ENCODE peak calls at places on chromosome 6, in seven cellular contexts. S is CD4-positive, CD25-positive, alpha-beta regulatory T cell; I is cardiac muscle cell; D is SJSA1; Y is CD8-positive, alpha-beta memory T cell; B is GM23248; A is heart right ventricle. E is an unnamed sample.
A peak's percentile ranks its signal among the peaks of the same experiment; 100 is the strongest.

GRCh38 chr6:74073896-74074295 is 377.9 kb downstream of the CD109 start:
- DNase-seq in B (peak; percentile 81), A (no peak), S (no peak), D (no peak), Y (no peak), I (no peak), E (no peak)

GRCh38 chr6:84260926-84261325 is 33.5 kb upstream of the CEP162 start:
- DNase-seq in A (no peak), S (no peak), D (no peak), I (no peak), B (peak; percentile 31), Y (no peak), E (no peak)

GRCh38 chr6:151069641-151070040 is 170.1 kb upstream of the AKAP12 start:
- DNase-seq in B (no peak), Y (no peak), D (no peak), A (no peak), S (no peak), I (no peak), E (peak; percentile 42)

GRCh38 chr6:105835373-105835772 is 250.8 kb upstream of the PRDM1 start:
- DNase-seq in I (peak; percentile 57), D (peak; percentile 57), S (no peak), A (no peak), Y (no peak), B (no peak), E (no peak)

GRCh38 chr6:13916230-13916944 is 8.4 kb upstream of the RNF182 start:
- DNase-seq in A (no peak), B (peak; percentile 75), S (no peak), Y (no peak), I (no peak), D (no peak), E (no peak)

GRCh38 chr6:43171284-43172126 is 436 bp downstream of the SRF start:
- DNase-seq in A (no peak), D (no peak), Y (peak; percentile 30), S (peak; percentile 52), B (peak; percentile 62), I (peak; percentile 56), E (no peak)

GRCh38 chr6:154602708-154603107 is 92.2 kb upstream of the CNKSR3 start:
- DNase-seq in I (no peak), D (no peak), Y (no peak), B (no peak), S (no peak), A (no peak), E (no peak)

GRCh38 chr6:89079611-89080213 is 839 bp upstream of the PNRC1 start:
- DNase-seq in Y (peak; percentile 35), S (peak; percentile 77), B (peak; percentile 85), A (peak; percentile 31), D (no peak), I (peak; percentile 53), E (peak; percentile 85)

GRCh38 chr6:19759117-19759880 is 77.9 kb upstream of the ID4 start:
- DNase-seq in S (no peak), Y (no peak), A (no peak), I (no peak), D (no peak), B (peak; percentile 90), E (no peak)

GRCh38 chr6:169806718-169807117 is 55.3 kb downstream of the ERMARD start:
- DNase-seq in B (no peak), I (no peak), A (no peak), Y (no peak), D (no peak), S (peak; percentile 5), E (no peak)

GRCh38 chr6:159935633-159936032 is 33.2 kb upstream of the IGF2R start:
- DNase-seq in S (no peak), I (no peak), D (no peak), A (no peak), Y (no peak), B (peak; percentile 57), E (no peak)

GRCh38 chr6:130749402-130749801 is 77.8 kb upstream of the SMLR1 start:
- DNase-seq in B (no peak), D (no peak), A (no peak), I (no peak), S (no peak), Y (no peak), E (no peak)

GRCh38 chr6:155100087-155100486 is 105.0 kb downstream of the TIAM2 start:
- DNase-seq in B (no peak), A (peak; percentile 60), I (no peak), D (no peak), S (no peak), Y (no peak), E (peak; percentile 75)

GRCh38 chr6:5249451-5250122 is 11.2 kb downstream of the LYRM4 start:
- DNase-seq in B (peak; percentile 14), D (no peak), A (no peak), I (no peak), Y (no peak), S (no peak), E (no peak)

GRCh38 chr6:88741071-88741470 is 222.3 kb downstream of the RNGTT start:
- DNase-seq in Y (no peak), B (no peak), D (no peak), A (no peak), I (no peak), S (no peak), E (no peak)

GRCh38 chr6:63529498-63529897 is 42.8 kb upstream of the LOC128125822 start:
- DNase-seq in Y (no peak), B (peak; percentile 2), I (no peak), S (no peak), A (no peak), D (no peak), E (no peak)

GRCh38 chr6:5670381-5670780 is 336.3 kb downstream of the NRN1 start:
- DNase-seq in B (no peak), S (no peak), I (no peak), Y (no peak), A (no peak), D (no peak), E (no peak)

GRCh38 chr6:118709859-118710350 is 58.5 kb upstream of the CEP85L start:
- DNase-seq in I (peak; percentile 58), D (no peak), A (no peak), Y (peak; percentile 50), B (peak; percentile 77), S (peak; percentile 84), E (no peak)
- H3K4me3 ChIP-seq in I (peak overlapping the region; percentile 26), D (peak overlapping the region; percentile 23), A (no peak overlapping the region), Y (peak overlapping the region; percentile 90), B (peak overlapping the region; percentile 67), S (peak overlapping the region; percentile 95), E (peak overlapping the region; percentile 39)

GRCh38 chr6:25008707-25009106 is 72.9 kb upstream of the RIPOR2 start:
- DNase-seq in A (no peak), D (no peak), I (no peak), Y (no peak), B (no peak), S (no peak), E (no peak)
- H3K4me1 ChIP-seq in A (peaks cover 15% of the 10 kb centered on the region), D (peaks cover 12% of the 10 kb centered on the region), I (peaks cover 12% of the 10 kb centered on the region), Y (peaks cover 48% of the 10 kb centered on the region), B (peaks cover 55% of the 10 kb centered on the region), S (peaks cover 68% of the 10 kb centered on the region), E (peaks cover 14% of the 10 kb centered on the region)

GRCh38 chr6:148533309-148534107 is 190.9 kb downstream of the SASH1 start:
- DNase-seq in S (no peak), I (no peak), B (no peak), A (no peak), D (no peak), Y (no peak), E (no peak)

GRCh38 chr6:148530394-148530923 is 187.8 kb downstream of the SASH1 start:
- DNase-seq in S (no peak), B (peak; percentile 95), A (no peak), Y (no peak), D (peak; percentile 73), I (peak; percentile 37), E (no peak)

GRCh38 chr6:148532698-148533097 is 190.1 kb downstream of the SASH1 start:
- DNase-seq in Y (no peak), B (no peak), A (no peak), I (no peak), S (no peak), D (no peak), E (no peak)

GRCh38 chr6:148529010-148529409 is 186.4 kb downstream of the SASH1 start:
- DNase-seq in B (peak; percentile 30), Y (no peak), S (no peak), I (no peak), A (no peak), D (no peak), E (no peak)

DNA sequence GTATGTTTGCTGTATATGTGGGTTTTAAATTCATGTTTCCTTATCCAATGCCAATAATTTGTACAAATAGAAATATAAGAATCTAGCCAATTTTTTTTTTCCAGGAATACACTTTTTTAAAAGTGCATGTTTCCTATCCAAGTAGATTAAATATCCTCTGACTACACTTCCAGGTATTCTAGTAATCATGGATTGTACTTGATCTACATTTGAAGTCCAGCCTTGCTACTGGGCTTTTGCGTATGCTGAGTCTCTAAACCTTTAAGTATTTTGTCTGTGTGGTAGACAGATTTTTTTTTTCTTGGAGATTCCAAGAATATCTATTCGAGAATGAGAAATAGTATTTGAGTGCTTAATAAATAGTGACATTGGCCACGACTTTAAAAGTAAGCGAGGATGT is 188.3 kb downstream of the SASH1 start:
- DNase-seq in Y (no peak), D (no peak), S (no peak), A (no peak), I (no peak), B (peak; percentile 24), E (no peak)
- H3K4me3 ChIP-seq in Y (no peak overlapping the region), D (peak overlapping the region; percentile 17), S (no peak overlapping the region), A (no peak overlapping the region), I (no peak overlapping the region), B (peak overlapping the region; percentile 52), E (no peak overlapping the region)

DNA sequence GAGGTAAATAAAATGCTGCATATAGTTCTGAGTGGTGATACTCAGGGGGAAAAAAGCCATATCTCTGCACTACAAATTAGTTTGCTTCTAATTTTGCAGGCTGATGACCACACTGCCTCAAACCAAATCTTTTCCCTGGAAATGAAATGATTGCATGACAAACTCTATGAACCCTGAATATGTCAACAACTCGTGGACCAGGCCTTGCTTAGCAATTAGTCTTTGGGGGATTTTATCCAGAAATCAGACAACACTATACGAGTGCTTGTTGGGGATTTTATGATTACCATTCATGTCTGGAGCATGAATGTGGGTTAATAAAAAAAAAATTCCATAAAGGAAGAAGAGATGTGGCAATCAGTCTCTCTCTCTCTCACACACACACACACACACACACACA is 42.0 kb downstream of the SOBP start:
- DNase-seq in Y (no peak), I (no peak), D (no peak), B (no peak), S (no peak), A (no peak), E (no peak)
- H3K4me1 ChIP-seq in Y (no peaks in the 10 kb centered on the region), I (peaks cover 46% of the 10 kb centered on the region), D (no peaks in the 10 kb centered on the region), B (no peaks in the 10 kb centered on the region), S (no peaks in the 10 kb centered on the region), A (peaks cover 42% of the 10 kb centered on the region), E (peaks cover 38% of the 10 kb centered on the region)

GRCh38 chr6:112030965-112031660 is 22.8 kb upstream of the CCN6 start:
- DNase-seq in Y (no peak), B (peak; percentile 31), S (no peak), D (no peak), I (no peak), A (no peak), E (no peak)
- H3K4me3 ChIP-seq in Y (no peak overlapping the region), B (no peak overlapping the region), S (no peak overlapping the region), D (no peak overlapping the region), I (no peak overlapping the region), A (no peak overlapping the region), E (no peak overlapping the region)

E was measured in sigmoid colon.